ENCODE peak calls at places on chromosomes 16 and 17, in six cellular contexts. H is PC-3, L is choroid plexus epithelial cell, J is fibroblast of mammary gland, U is HFFc6, V is endothelial cell of umbilical vein. D is an unnamed sample.

GRCh38 chr16:52535076-52535475 is 11.9 kb downstream of the TOX3 start:
- DNase-seq in H (no peak), L (no peak), J (no peak), U (no peak), V (no peak), D (no peak)

GRCh38 chr17:40027614-40028012 is 12.4 kb downstream of the CSF3 start:
- DNase-seq in H (no peak), L (no peak), J (no peak), U (no peak), V (no peak), D (no peak)

GRCh38 chr17:27552467-27552779 is 78.6 kb upstream of the LGALS9 start:
- DNase-seq in H (peak; percentile 83), L (peak; percentile 39), J (peak; percentile 68), U (peak; percentile 64), V (peak; percentile 49), D (no peak)

GRCh38 chr17:50146230-50146926 is 4.1 kb downstream of the PPP1R9B start:
- DNase-seq in H (no peak), L (no peak), J (no peak), U (no peak), V (no peak), D (no peak)

GRCh38 chr17:14336418-14336817 is 35.5 kb downstream of the HS3ST3B1 start:
- DNase-seq in H (no peak), L (no peak), J (no peak), U (no peak), V (no peak), D (no peak)

GRCh38 chr17:80622170-80622466 is 77.5 kb downstream of the RPTOR start:
- DNase-seq in H (no peak), L (no peak), J (no peak), U (no peak), V (no peak), D (no peak)

GRCh38 chr17:39132192-39132600 is 19.2 kb downstream of the PLXDC1 start:
- DNase-seq in H (peak; percentile 36), L (peak; percentile 64), J (peak; percentile 91), U (peak; percentile 88), V (no peak), D (peak; percentile 57)

GRCh38 chr17:6701719-6702118 is 11.4 kb downstream of the SLC13A5 start:
- DNase-seq in H (peak; percentile 48), L (peak; percentile 29), J (peak; percentile 28), U (no peak), V (peak; percentile 10), D (no peak)

GRCh38 chr17:14460502-14460901 is 159.6 kb downstream of the HS3ST3B1 start:
- DNase-seq in H (no peak), L (no peak), J (no peak), U (no peak), V (no peak), D (no peak)

GRCh38 chr17:67575325-67575724 is 142.4 kb upstream of the NOL11 start:
- DNase-seq in H (no peak), L (no peak), J (no peak), U (no peak), V (no peak), D (no peak)
- TF ChIP-seq CTCF in H (no peak), L (no peak), J (no peak), U (no peak), V (no peak), D (no peak)

GRCh38 chr16:30930160-30930571 is 6.8 kb downstream of the FBXL19 start:
- DNase-seq in H (no peak), L (no peak), J (no peak), U (no peak), V (no peak), D (no peak)

GRCh38 chr16:30929167-30929566 is 5.8 kb downstream of the FBXL19 start:
- DNase-seq in H (no peak), L (no peak), J (no peak), U (no peak), V (no peak), D (no peak)

GRCh38 chr16:30937692-30938091 is 11.2 kb upstream of the ORAI3 start:
- DNase-seq in H (no peak), L (no peak), J (no peak), U (no peak), V (no peak), D (no peak)

GRCh38 chr16:30931068-30931655 is 7.8 kb downstream of the FBXL19 start:
- DNase-seq in H (no peak), L (no peak), J (no peak), U (no peak), V (no peak), D (no peak)

DNA sequence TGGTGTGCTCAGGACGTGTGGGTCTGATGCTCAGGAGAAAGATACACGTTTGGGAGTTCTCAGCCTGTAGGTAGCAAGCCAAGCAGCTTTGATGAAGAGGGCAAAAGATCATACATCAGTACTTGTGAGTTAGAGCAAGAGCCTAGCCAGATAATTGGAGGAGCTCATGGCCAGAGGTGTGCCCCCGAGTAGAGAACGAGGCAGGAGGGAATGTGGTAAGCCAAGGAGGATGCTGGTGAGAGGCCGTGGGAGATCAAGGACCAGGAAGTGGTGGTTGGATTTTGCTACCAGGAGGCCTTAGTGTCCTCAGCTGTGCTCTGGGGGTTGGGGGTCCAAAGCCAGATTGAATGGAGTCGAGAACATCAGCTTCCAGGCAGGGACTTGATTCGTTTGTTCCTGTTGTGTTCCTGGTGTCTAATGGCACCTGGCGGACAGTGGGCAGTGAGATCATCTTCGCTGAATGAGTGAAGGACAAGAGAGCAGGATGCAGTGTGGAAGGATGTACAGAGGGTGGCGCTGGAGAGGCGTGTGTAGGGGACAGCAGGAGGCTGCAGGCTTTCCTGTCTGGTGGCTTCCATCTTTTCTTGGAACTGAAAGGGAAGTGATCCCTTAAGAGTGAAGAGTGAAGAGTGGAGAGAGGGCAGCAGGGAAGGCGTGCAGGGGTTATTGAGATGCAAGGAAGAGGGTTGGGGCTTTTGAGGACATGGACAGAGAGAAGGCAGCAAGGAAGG is 11.6 kb downstream of the FBXL19 start:
- DNase-seq in H (peak; percentile 43), L (peak; percentile 80), J (peak; percentile 64), U (peak; percentile 52), V (peak; percentile 56), D (peak; percentile 43)
- TF ChIP-seq CTCF in H (peak; percentile 59), L (peak; percentile 80), J (peak; percentile 64), U (peak; percentile 79), V (peak; percentile 39), D (peak; percentile 72)

GRCh38 chr16:68460067-68460466 is 11.8 kb upstream of the SMPD3 start:
- DNase-seq in H (no peak), L (no peak), J (no peak), U (no peak), V (no peak), D (no peak)
- TF ChIP-seq CTCF in H (no peak), L (no peak), J (no peak), U (no peak), V (no peak), D (no peak)

GRCh38 chr17:58084317-58084981 is 1.2 kb downstream of the DYNLL2 start:
- DNase-seq in H (peak; percentile 62), L (peak; percentile 23), J (peak; percentile 11), U (peak; percentile 2), V (peak; percentile 32), D (no peak)
- TF ChIP-seq CTCF in H (peak; percentile 67), L (peak; percentile 31), J (no peak), U (peak; percentile 55), V (no peak), D (peak; percentile 21)

DNA sequence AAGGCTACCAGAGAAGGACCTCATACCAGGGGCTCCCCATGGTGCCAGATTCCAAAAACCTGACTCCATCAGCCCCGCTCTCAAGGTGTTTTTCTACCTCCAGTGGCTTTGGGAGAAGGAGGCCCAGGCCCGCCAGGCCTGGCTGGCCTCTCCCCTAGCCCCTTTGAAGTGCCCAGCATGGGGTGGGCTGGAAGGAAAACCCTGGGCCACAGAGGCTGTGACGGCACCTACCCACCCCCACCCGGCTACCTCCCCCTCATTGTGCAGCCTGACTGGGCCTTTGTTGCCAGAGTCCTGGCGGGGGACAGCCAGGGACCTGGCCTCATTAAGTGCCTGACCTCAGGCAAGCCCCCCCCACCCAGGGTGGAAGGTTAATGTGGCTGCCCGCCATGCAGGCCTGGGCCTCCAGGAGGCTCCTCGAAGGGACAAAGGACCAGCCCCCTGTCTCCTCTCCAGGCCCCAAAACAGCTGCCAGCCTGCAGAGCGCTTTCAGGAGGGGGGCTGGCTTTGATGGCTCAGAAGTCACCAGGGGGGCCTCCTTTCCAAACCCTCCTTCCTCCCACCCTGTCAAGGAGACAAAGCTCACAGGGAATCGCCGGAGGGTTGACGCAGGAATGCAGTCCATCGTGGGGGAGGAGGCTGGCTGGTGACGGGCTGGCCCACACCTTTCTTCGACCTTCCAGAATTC is 159.4 kb downstream of the ZNF423 start:
- DNase-seq in H (no peak), L (peak; percentile 17), J (no peak), U (no peak), V (no peak), D (peak; percentile 32)
- TF ChIP-seq CTCF in H (no peak), L (no peak), J (no peak), U (no peak), V (no peak), D (no peak)

GRCh38 chr17:77741109-77741508 is 217.4 kb upstream of the TNRC6C start:
- DNase-seq in H (peak; percentile 42), L (no peak), J (no peak), U (no peak), V (no peak), D (no peak)
- TF ChIP-seq CTCF in H (peak; percentile 86), L (peak; percentile 45), J (peak; percentile 41), U (peak; percentile 60), V (peak; percentile 38), D (peak; percentile 29)

DNA sequence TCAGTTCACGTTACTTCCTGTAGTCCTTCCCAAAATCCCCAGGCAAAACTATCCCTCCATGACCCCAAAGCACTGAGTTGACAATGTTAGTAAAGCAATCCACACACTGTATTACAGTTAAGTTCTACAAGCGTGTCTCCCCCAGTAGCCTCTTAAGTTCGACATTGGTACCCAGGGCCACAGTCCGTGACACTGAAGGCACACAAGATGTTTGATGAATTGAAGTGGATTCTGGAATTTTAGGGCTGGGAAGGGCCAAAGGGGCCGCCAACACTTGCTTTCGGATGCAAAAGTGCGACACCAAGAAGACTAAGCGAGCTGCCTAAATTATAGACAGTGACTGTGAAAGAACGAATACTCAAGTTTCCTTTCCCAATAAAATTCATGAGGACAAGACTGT is 1.5 kb downstream of the VPS35 start:
- DNase-seq in H (peak; percentile 8), L (no peak), J (no peak), U (no peak), V (no peak), D (no peak)
- TF ChIP-seq CTCF in H (no peak), L (no peak), J (no peak), U (peak; percentile 18), V (no peak), D (no peak)

GRCh38 chr17:62727916-62728672 is 80.0 kb downstream of the MARCHF10 start:
- DNase-seq in H (peak; percentile 24), L (no peak), J (no peak), U (no peak), V (peak; percentile 11), D (no peak)
- TF ChIP-seq CTCF in H (peak; percentile 30), L (no peak), J (no peak), U (peak; percentile 21), V (no peak), D (no peak)

GRCh38 chr16:23149267-23149992 is at the start of gene USP31:
- DNase-seq in H (peak; percentile 93), L (peak; percentile 97), J (peak; percentile 93), U (peak; percentile 96), V (peak; percentile 96), D (peak; percentile 97)
- TF ChIP-seq CTCF in H (no peak), L (no peak), J (no peak), U (no peak), V (no peak), D (no peak)